ENCODE peak calls at places on chromosomes 5 and 9, in five cellular contexts. Q is endothelial cell, M is progenitor cell of endocrine pancreas, G is transverse colon, I is HFFc6. S is an unnamed sample.

GRCh38 chr5:61884242-61884855 is 421.7 kb upstream of the KIF2A start:
- DNase-seq in Q (no peak), M (no peak), G (no peak), I (no peak), S (no peak)

GRCh38 chr5:138722518-138722917 is 30.7 kb upstream of the CTNNA1 start:
- DNase-seq in Q (no peak), M (no peak), G (no peak), I (no peak), S (no peak)

GRCh38 chr5:140734354-140734753 is 34.1 kb downstream of the ZMAT2 start:
- DNase-seq in Q (no peak), M (no peak), G (no peak), I (no peak), S (no peak)

GRCh38 chr5:123156577-123157296 is 67.7 kb downstream of the PRDM6 start:
- DNase-seq in Q (no peak), M (no peak), G (no peak), I (peak; percentile 70), S (no peak)

GRCh38 chr5:150396247-150396646 is 16.5 kb downstream of the CD74 start:
- DNase-seq in Q (no peak), M (no peak), G (no peak), I (no peak), S (no peak)

GRCh38 chr9:122468735-122469134 is 9.0 kb downstream of the OR1J1 start:
- DNase-seq in Q (no peak), M (no peak), G (no peak), I (peak; percentile 79), S (no peak)

GRCh38 chr5:125485003-125485641 is 738.7 kb upstream of the ZNF608 start:
- DNase-seq in Q (no peak), M (no peak), G (peak; percentile 44), I (peak; percentile 97), S (no peak)

GRCh38 chr9:114854736-114855355 is 49.0 kb upstream of the TNFSF15 start:
- DNase-seq in Q (no peak), M (no peak), G (no peak), I (no peak), S (no peak)

GRCh38 chr5:176660530-176660859 is 13.2 kb downstream of the TSPAN17 start:
- DNase-seq in Q (no peak), M (no peak), G (no peak), I (no peak), S (no peak)

GRCh38 chr5:10335711-10336470 is 17.6 kb upstream of the MARCHF6 start:
- DNase-seq in Q (no peak), M (no peak), G (no peak), I (no peak), S (no peak)

GRCh38 chr9:135214054-135214640 is 126.7 kb downstream of the OLFM1 start:
- DNase-seq in Q (no peak), M (no peak), G (no peak), I (no peak), S (no peak)

GRCh38 chr9:133257398-133258053 is 17.5 kb downstream of the ABO start:
- DNase-seq in Q (no peak), M (no peak), G (no peak), I (no peak), S (no peak)

GRCh38 chr9:110928604-110929003 is 109.7 kb downstream of the LPAR1 start:
- DNase-seq in Q (no peak), M (no peak), G (no peak), I (no peak), S (no peak)

GRCh38 chr9:97905228-97905627 is 17.1 kb downstream of the TRMO start:
- DNase-seq in Q (no peak), M (no peak), G (no peak), I (no peak), S (peak; percentile 49)

GRCh38 chr5:3893975-3894374 is 298.3 kb downstream of the IRX1 start:
- DNase-seq in Q (no peak), M (no peak), G (no peak), I (no peak), S (no peak)

GRCh38 chr9:5870691-5871090 is 20.0 kb upstream of the MLANA start:
- DNase-seq in Q (no peak), M (no peak), G (no peak), I (no peak), S (no peak)

GRCh38 chr9:27442464-27442863 is 81.6 kb upstream of the IFNK start:
- DNase-seq in Q (no peak), M (no peak), G (peak; percentile 71), I (no peak), S (no peak)

GRCh38 chr9:134407123-134407779 is 81.0 kb downstream of the RXRA start:
- DNase-seq in Q (peak; percentile 65), M (peak; percentile 29), G (peak; percentile 89), I (peak; percentile 94), S (peak; percentile 88)

GRCh38 chr9:35689601-35690446 is at the start of gene TPM2:
- DNase-seq in Q (peak; percentile 76), M (peak; percentile 18), G (peak; percentile 73), I (peak; percentile 87), S (no peak)

GRCh38 chr9:134634667-134635230 is 6.9 kb upstream of the COL5A1 start:
- DNase-seq in Q (no peak), M (no peak), G (no peak), I (no peak), S (no peak)

GRCh38 chr5:78628260-78629024 is 20.1 kb downstream of the LHFPL2 start:
- DNase-seq in Q (no peak), M (no peak), G (no peak), I (no peak), S (no peak)

GRCh38 chr5:164277720-164278119 is 772.3 kb downstream of the MAT2B start:
- DNase-seq in Q (no peak), M (no peak), G (no peak), I (no peak), S (no peak)

GRCh38 chr9:93132287-93132927 is 1.6 kb downstream of the NINJ1 start:
- DNase-seq in Q (no peak), M (no peak), G (peak; percentile 79), I (no peak), S (no peak)

DNA sequence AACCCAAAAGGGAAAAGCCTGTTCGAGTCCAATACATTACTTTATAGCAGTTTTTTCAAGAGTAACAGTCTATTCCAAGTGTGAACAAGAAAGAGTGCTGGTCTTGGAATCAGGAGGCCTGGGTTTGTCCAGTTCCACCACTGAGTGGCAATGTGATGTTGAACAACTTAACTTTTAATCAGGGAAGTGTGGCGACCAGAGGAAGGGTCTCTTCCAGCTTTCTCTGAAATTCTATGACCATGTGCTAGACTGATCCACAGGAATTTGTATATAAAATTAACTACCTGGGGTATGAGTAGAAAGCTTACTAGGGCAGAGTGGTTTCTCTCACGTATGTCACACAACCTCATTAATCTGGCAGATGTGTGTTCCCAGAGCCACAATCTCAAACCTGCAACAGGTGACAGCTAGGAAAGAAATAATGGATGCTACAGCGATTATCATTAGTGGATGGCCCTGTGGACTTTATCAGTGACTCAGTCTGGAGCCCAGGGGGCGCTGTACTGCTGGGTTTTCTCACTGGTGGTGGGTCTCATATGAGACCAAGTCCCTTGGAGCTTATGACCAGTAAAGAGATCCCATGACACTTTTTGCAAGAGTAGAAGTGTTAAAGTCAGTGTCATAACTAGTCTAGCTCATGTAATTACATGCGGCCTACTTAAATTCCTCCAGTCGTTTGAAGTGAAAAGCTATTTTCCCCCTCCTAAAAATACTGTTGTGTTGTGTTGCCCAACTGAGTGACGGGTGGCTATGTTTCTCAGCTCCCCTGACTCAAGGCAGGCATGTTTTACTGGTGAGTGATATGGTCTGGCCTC is 116.5 kb downstream of the GDNF start:
- DNase-seq in Q (peak; percentile 61), M (no peak), G (no peak), I (no peak), S (peak; percentile 31)
- TF ChIP-seq CTCF in Q (peak; percentile 72), M (peak; percentile 51), G (peak; percentile 22), I (peak; percentile 80), S (peak; percentile 35)

GRCh38 chr5:155008669-155009068 is 4.9 kb upstream of the KIF4B start:
- DNase-seq in Q (no peak), M (no peak), G (no peak), I (no peak), S (no peak)

GRCh38 chr5:155001523-155001922 is 12.0 kb upstream of the KIF4B start:
- DNase-seq in Q (no peak), M (no peak), G (no peak), I (no peak), S (no peak)

GRCh38 chr5:154999865-155000264 is 13.7 kb upstream of the KIF4B start:
- DNase-seq in Q (no peak), M (no peak), G (no peak), I (no peak), S (no peak)

DNA sequence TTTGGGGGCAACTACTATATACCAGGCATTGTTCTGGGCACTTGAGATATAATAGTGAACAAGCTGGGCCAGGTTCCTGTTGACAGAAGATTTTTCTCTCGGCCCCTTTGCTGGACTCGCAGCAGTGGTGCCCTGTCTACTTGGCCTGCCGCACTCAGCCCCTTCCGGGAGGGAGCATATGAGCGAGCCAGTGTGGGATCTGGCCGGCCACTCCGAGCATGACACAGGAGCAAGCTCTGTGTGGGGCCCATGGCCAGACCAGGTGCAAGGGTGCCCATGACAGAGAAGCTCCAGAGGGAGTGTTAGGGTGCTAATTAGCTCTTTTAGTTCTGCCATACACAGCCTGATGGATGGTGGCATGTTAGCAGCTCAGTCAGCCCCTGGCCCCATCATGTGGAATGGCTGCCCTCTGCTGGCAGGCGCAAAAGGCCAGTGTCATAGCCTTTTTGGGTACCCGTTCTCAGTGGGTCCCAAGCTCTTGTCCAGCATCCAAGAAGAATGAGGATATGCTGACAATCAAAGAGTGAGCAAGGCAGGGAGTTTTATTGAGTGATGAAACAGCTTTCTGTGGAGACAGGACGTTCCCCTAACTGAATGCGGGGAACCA is 9.3 kb upstream of the KIF4B start:
- DNase-seq in Q (peak; percentile 5), M (no peak), G (peak; percentile 10), I (no peak), S (peak; percentile 49)
- TF ChIP-seq CTCF in Q (no peak), M (peak; percentile 46), G (peak; percentile 23), I (peak; percentile 73), S (peak; percentile 29)

GRCh38 chr5:115389799-115390382 is 93.4 kb upstream of the CCDC112 start:
- DNase-seq in Q (peak; percentile 22), M (no peak), G (no peak), I (no peak), S (peak; percentile 22)
- TF ChIP-seq CTCF in Q (no peak), M (peak; percentile 43), G (no peak), I (peak; percentile 15), S (no peak)

GRCh38 chr5:6373081-6373846 is 5.1 kb downstream of the MED10 start:
- DNase-seq in Q (no peak), M (no peak), G (no peak), I (no peak), S (no peak)
- TF ChIP-seq CTCF in Q (no peak), M (no peak), G (no peak), I (no peak), S (no peak)